ENCODE peak calls at places on chromosomes 2 and 18, in ten cellular contexts. One of them, this sample, is unnamed.

GRCh38 chr2:150495993-150496627 is 8.6 kb upstream of the RND3 start:
- DNase-seq in heart left ventricle: no peak
- DNase-seq in gastrocnemius medialis: no peak
- DNase-seq in fibroblast of pulmonary artery: peak
- DNase-seq in cardiac muscle cell: no peak
- DNase-seq in Peyer's patch: no peak
- DNase-seq in CD8-positive, alpha-beta T cell: no peak
- DNase-seq in endothelial cell of umbilical vein: peak
- DNase-seq in cardiac fibroblast: peak
- DNase-seq in astrocyte of the spinal cord: peak
- DNase-seq in this sample: peak

GRCh38 chr18:23540867-23541266 is 37.6 kb downstream of the RMC1 start:
- DNase-seq in fibroblast of pulmonary artery: peak
- DNase-seq in cardiac fibroblast: no peak
- DNase-seq in gastrocnemius medialis: no peak
- DNase-seq in heart left ventricle: no peak
- DNase-seq in Peyer's patch: no peak
- DNase-seq in CD8-positive, alpha-beta T cell: no peak
- DNase-seq in astrocyte of the spinal cord: no peak
- DNase-seq in endothelial cell of umbilical vein: no peak
- DNase-seq in cardiac muscle cell: no peak
- DNase-seq in this sample: peak

GRCh38 chr2:31347788-31348187 is 66.8 kb downstream of the XDH start:
- DNase-seq in fibroblast of pulmonary artery: peak
- DNase-seq in astrocyte of the spinal cord: peak
- DNase-seq in heart left ventricle: no peak
- DNase-seq in gastrocnemius medialis: peak
- DNase-seq in endothelial cell of umbilical vein: no peak
- DNase-seq in cardiac muscle cell: no peak
- DNase-seq in cardiac fibroblast: peak
- DNase-seq in Peyer's patch: no peak
- DNase-seq in CD8-positive, alpha-beta T cell: no peak
- DNase-seq in this sample: peak

GRCh38 chr2:118430510-118431187 is 342.4 kb downstream of the INSIG2 start:
- DNase-seq in heart left ventricle: no peak
- DNase-seq in cardiac muscle cell: no peak
- DNase-seq in Peyer's patch: no peak
- DNase-seq in CD8-positive, alpha-beta T cell: no peak
- DNase-seq in gastrocnemius medialis: no peak
- DNase-seq in endothelial cell of umbilical vein: no peak
- DNase-seq in cardiac fibroblast: peak
- DNase-seq in fibroblast of pulmonary artery: peak
- DNase-seq in astrocyte of the spinal cord: peak
- DNase-seq in this sample: no peak

GRCh38 chr2:241703128-241703604 is 1.3 kb downstream of the ING5 start:
- DNase-seq in cardiac muscle cell: no peak
- DNase-seq in heart left ventricle: no peak
- DNase-seq in astrocyte of the spinal cord: peak
- DNase-seq in cardiac fibroblast: peak
- DNase-seq in CD8-positive, alpha-beta T cell: no peak
- DNase-seq in fibroblast of pulmonary artery: peak
- DNase-seq in gastrocnemius medialis: no peak
- DNase-seq in endothelial cell of umbilical vein: peak
- DNase-seq in Peyer's patch: no peak
- DNase-seq in this sample: no peak

GRCh38 chr2:68225119-68225632 is 27.2 kb downstream of the PPP3R1 start:
- DNase-seq in cardiac fibroblast: peak
- DNase-seq in Peyer's patch: peak
- DNase-seq in fibroblast of pulmonary artery: peak
- DNase-seq in astrocyte of the spinal cord: no peak
- DNase-seq in cardiac muscle cell: peak
- DNase-seq in heart left ventricle: peak
- DNase-seq in CD8-positive, alpha-beta T cell: no peak
- DNase-seq in gastrocnemius medialis: no peak
- DNase-seq in endothelial cell of umbilical vein: peak
- DNase-seq in this sample: peak

GRCh38 chr2:231297108-231297908 is 98.2 kb upstream of the B3GNT7 start:
- DNase-seq in CD8-positive, alpha-beta T cell: no peak
- DNase-seq in endothelial cell of umbilical vein: peak
- DNase-seq in gastrocnemius medialis: no peak
- DNase-seq in cardiac muscle cell: peak
- DNase-seq in Peyer's patch: peak
- DNase-seq in astrocyte of the spinal cord: peak
- DNase-seq in heart left ventricle: peak
- DNase-seq in cardiac fibroblast: peak
- DNase-seq in fibroblast of pulmonary artery: peak
- DNase-seq in this sample: peak

GRCh38 chr2:37323770-37324535 is 680 bp downstream of the PRKD3 start:
- DNase-seq in heart left ventricle: peak
- DNase-seq in cardiac muscle cell: peak
- DNase-seq in CD8-positive, alpha-beta T cell: peak
- DNase-seq in Peyer's patch: peak
- DNase-seq in astrocyte of the spinal cord: peak
- DNase-seq in endothelial cell of umbilical vein: peak
- DNase-seq in gastrocnemius medialis: peak
- DNase-seq in cardiac fibroblast: peak
- DNase-seq in fibroblast of pulmonary artery: peak
- DNase-seq in this sample: peak

GRCh38 chr2:20313659-20314058 is 37.0 kb downstream of the PUM2 start:
- DNase-seq in endothelial cell of umbilical vein: peak
- DNase-seq in fibroblast of pulmonary artery: no peak
- DNase-seq in Peyer's patch: no peak
- DNase-seq in cardiac muscle cell: no peak
- DNase-seq in gastrocnemius medialis: no peak
- DNase-seq in cardiac fibroblast: peak
- DNase-seq in astrocyte of the spinal cord: no peak
- DNase-seq in CD8-positive, alpha-beta T cell: no peak
- DNase-seq in heart left ventricle: no peak
- DNase-seq in this sample: peak

GRCh38 chr2:216802516-216803265 is 57.2 kb downstream of the TNP1 start:
- DNase-seq in Peyer's patch: no peak
- DNase-seq in heart left ventricle: no peak
- DNase-seq in cardiac fibroblast: no peak
- DNase-seq in gastrocnemius medialis: peak
- DNase-seq in CD8-positive, alpha-beta T cell: no peak
- DNase-seq in cardiac muscle cell: no peak
- DNase-seq in endothelial cell of umbilical vein: no peak
- DNase-seq in astrocyte of the spinal cord: no peak
- DNase-seq in fibroblast of pulmonary artery: no peak
- DNase-seq in this sample: no peak

GRCh38 chr2:160278889-160279196 is 78.8 kb upstream of the ITGB6 start:
- DNase-seq in endothelial cell of umbilical vein: peak
- DNase-seq in Peyer's patch: no peak
- DNase-seq in cardiac muscle cell: peak
- DNase-seq in cardiac fibroblast: peak
- DNase-seq in astrocyte of the spinal cord: peak
- DNase-seq in fibroblast of pulmonary artery: peak
- DNase-seq in heart left ventricle: no peak
- DNase-seq in CD8-positive, alpha-beta T cell: no peak
- DNase-seq in gastrocnemius medialis: no peak
- DNase-seq in this sample: peak

GRCh38 chr2:190819835-190820234 is 60.8 kb upstream of the GLS start:
- DNase-seq in astrocyte of the spinal cord: peak
- DNase-seq in endothelial cell of umbilical vein: no peak
- DNase-seq in Peyer's patch: no peak
- DNase-seq in CD8-positive, alpha-beta T cell: no peak
- DNase-seq in fibroblast of pulmonary artery: peak
- DNase-seq in cardiac muscle cell: peak
- DNase-seq in gastrocnemius medialis: no peak
- DNase-seq in cardiac fibroblast: peak
- DNase-seq in heart left ventricle: no peak
- DNase-seq in this sample: peak

GRCh38 chr2:201261911-201262310 is 1.6 kb downstream of the CASP8 start:
- DNase-seq in gastrocnemius medialis: no peak
- DNase-seq in endothelial cell of umbilical vein: no peak
- DNase-seq in Peyer's patch: no peak
- DNase-seq in heart left ventricle: no peak
- DNase-seq in cardiac fibroblast: no peak
- DNase-seq in fibroblast of pulmonary artery: no peak
- DNase-seq in cardiac muscle cell: no peak
- DNase-seq in astrocyte of the spinal cord: no peak
- DNase-seq in CD8-positive, alpha-beta T cell: no peak
- DNase-seq in this sample: no peak

GRCh38 chr2:126655500-126656310 is at the start of gene GYPC:
- DNase-seq in heart left ventricle: peak
- DNase-seq in endothelial cell of umbilical vein: no peak
- DNase-seq in cardiac fibroblast: peak
- DNase-seq in fibroblast of pulmonary artery: peak
- DNase-seq in CD8-positive, alpha-beta T cell: peak
- DNase-seq in gastrocnemius medialis: peak
- DNase-seq in cardiac muscle cell: peak
- DNase-seq in astrocyte of the spinal cord: peak
- DNase-seq in Peyer's patch: peak
- DNase-seq in this sample: peak
- H3K4me3 ChIP-seq in heart left ventricle: peak
- H3K4me3 ChIP-seq in endothelial cell of umbilical vein: peak
- H3K4me3 ChIP-seq in cardiac fibroblast: peak
- H3K4me3 ChIP-seq in fibroblast of pulmonary artery: peak
- H3K4me3 ChIP-seq in CD8-positive, alpha-beta T cell: peak
- H3K4me3 ChIP-seq in gastrocnemius medialis: peak
- H3K4me3 ChIP-seq in cardiac muscle cell: peak
- H3K4me3 ChIP-seq in astrocyte of the spinal cord: peak
- H3K4me3 ChIP-seq in Peyer's patch: peak
- H3K4me3 ChIP-seq in this sample: peak

GRCh38 chr2:199602271-199602895 is 144.6 kb upstream of the SATB2 start:
- DNase-seq in endothelial cell of umbilical vein: no peak
- DNase-seq in astrocyte of the spinal cord: no peak
- DNase-seq in gastrocnemius medialis: no peak
- DNase-seq in Peyer's patch: no peak
- DNase-seq in cardiac muscle cell: no peak
- DNase-seq in fibroblast of pulmonary artery: no peak
- DNase-seq in heart left ventricle: no peak
- DNase-seq in CD8-positive, alpha-beta T cell: no peak
- DNase-seq in cardiac fibroblast: no peak
- DNase-seq in this sample: no peak

GRCh38 chr2:199607914-199608313 is 150.2 kb upstream of the SATB2 start:
- DNase-seq in heart left ventricle: no peak
- DNase-seq in Peyer's patch: no peak
- DNase-seq in CD8-positive, alpha-beta T cell: no peak
- DNase-seq in astrocyte of the spinal cord: no peak
- DNase-seq in gastrocnemius medialis: no peak
- DNase-seq in cardiac fibroblast: no peak
- DNase-seq in cardiac muscle cell: no peak
- DNase-seq in endothelial cell of umbilical vein: no peak
- DNase-seq in fibroblast of pulmonary artery: no peak
- DNase-seq in this sample: no peak

GRCh38 chr2:199603748-199604291 is 146.1 kb upstream of the SATB2 start:
- DNase-seq in heart left ventricle: no peak
- DNase-seq in astrocyte of the spinal cord: peak
- DNase-seq in cardiac fibroblast: no peak
- DNase-seq in CD8-positive, alpha-beta T cell: no peak
- DNase-seq in fibroblast of pulmonary artery: no peak
- DNase-seq in gastrocnemius medialis: no peak
- DNase-seq in endothelial cell of umbilical vein: no peak
- DNase-seq in Peyer's patch: no peak
- DNase-seq in cardiac muscle cell: peak
- DNase-seq in this sample: no peak

GRCh38 chr2:199602896-199603482 is 145.2 kb upstream of the SATB2 start:
- DNase-seq in cardiac fibroblast: no peak
- DNase-seq in cardiac muscle cell: no peak
- DNase-seq in heart left ventricle: no peak
- DNase-seq in gastrocnemius medialis: no peak
- DNase-seq in CD8-positive, alpha-beta T cell: no peak
- DNase-seq in fibroblast of pulmonary artery: no peak
- DNase-seq in Peyer's patch: no peak
- DNase-seq in endothelial cell of umbilical vein: no peak
- DNase-seq in astrocyte of the spinal cord: peak
- DNase-seq in this sample: no peak

GRCh38 chr2:199606193-199606780 is 148.5 kb upstream of the SATB2 start:
- DNase-seq in CD8-positive, alpha-beta T cell: no peak
- DNase-seq in astrocyte of the spinal cord: no peak
- DNase-seq in cardiac fibroblast: no peak
- DNase-seq in cardiac muscle cell: no peak
- DNase-seq in endothelial cell of umbilical vein: no peak
- DNase-seq in gastrocnemius medialis: no peak
- DNase-seq in fibroblast of pulmonary artery: no peak
- DNase-seq in heart left ventricle: no peak
- DNase-seq in Peyer's patch: no peak
- DNase-seq in this sample: no peak
- TF ChIP-seq CTCF in CD8-positive, alpha-beta T cell: no peak
- TF ChIP-seq CTCF in astrocyte of the spinal cord: peak
- TF ChIP-seq CTCF in cardiac fibroblast: peak
- TF ChIP-seq CTCF in cardiac muscle cell: peak
- TF ChIP-seq CTCF in endothelial cell of umbilical vein: no peak
- TF ChIP-seq CTCF in gastrocnemius medialis: no peak
- TF ChIP-seq CTCF in fibroblast of pulmonary artery: peak
- TF ChIP-seq CTCF in heart left ventricle: no peak
- TF ChIP-seq CTCF in Peyer's patch: no peak
- TF ChIP-seq CTCF in this sample: peak

DNA sequence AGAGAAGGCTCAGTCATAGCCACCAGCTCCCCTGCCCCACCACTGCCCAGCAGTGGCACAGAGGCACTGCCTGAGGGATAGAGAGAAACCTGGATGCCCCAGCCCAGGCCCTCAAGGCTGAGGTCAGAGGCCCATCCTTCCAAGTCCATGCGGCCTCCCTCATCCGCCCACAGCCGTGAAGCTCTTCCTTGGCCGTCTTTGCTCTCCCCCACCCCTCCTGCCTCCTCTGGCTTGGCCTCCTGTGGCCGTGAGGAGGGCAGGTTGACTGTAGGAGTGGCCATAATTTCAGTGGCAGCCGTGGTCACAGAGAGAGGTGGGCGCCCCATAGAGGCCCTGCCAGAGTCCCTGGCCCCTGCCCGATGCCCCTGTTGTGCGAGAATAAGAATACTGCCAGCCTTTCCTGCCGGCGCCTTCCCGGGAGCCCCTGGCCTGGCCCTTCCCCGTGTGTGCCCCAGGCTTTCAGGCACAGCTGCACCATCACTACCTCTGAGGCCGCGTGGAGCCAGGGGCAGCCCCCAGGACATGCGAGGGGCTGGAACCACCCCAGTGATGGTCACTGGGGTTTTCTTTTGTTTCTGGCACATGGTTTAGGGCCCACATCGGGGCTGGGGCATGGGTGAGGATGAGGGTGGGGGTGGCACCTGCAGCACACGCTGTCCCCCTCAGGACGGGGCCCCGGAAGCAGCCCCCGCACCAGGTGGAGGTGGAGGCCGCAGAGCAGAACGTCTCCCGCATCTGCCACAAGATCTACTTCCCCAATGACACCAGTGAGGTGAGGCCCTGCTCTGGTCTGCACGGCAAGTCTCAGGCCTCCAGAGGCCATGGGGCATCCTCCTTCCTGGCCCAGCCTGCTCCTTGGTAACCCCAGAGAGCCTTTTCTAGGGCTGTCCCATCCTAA is 13.1 kb upstream of the GPR17 start:
- DNase-seq in cardiac fibroblast: no peak
- DNase-seq in CD8-positive, alpha-beta T cell: no peak
- DNase-seq in gastrocnemius medialis: no peak
- DNase-seq in heart left ventricle: no peak
- DNase-seq in cardiac muscle cell: no peak
- DNase-seq in endothelial cell of umbilical vein: no peak
- DNase-seq in astrocyte of the spinal cord: no peak
- DNase-seq in Peyer's patch: peak
- DNase-seq in fibroblast of pulmonary artery: no peak
- DNase-seq in this sample: no peak
- H3K4me3 ChIP-seq in cardiac fibroblast: no peak
- H3K4me3 ChIP-seq in CD8-positive, alpha-beta T cell: no peak
- H3K4me3 ChIP-seq in gastrocnemius medialis: no peak
- H3K4me3 ChIP-seq in heart left ventricle: no peak
- H3K4me3 ChIP-seq in cardiac muscle cell: no peak
- H3K4me3 ChIP-seq in endothelial cell of umbilical vein: no peak
- H3K4me3 ChIP-seq in astrocyte of the spinal cord: no peak
- H3K4me3 ChIP-seq in Peyer's patch: no peak
- H3K4me3 ChIP-seq in fibroblast of pulmonary artery: no peak
- H3K4me3 ChIP-seq in this sample: no peak

GRCh38 chr18:48787523-48788151 is 163.1 kb downstream of the SMAD7 start:
- DNase-seq in endothelial cell of umbilical vein: no peak
- DNase-seq in CD8-positive, alpha-beta T cell: no peak
- DNase-seq in astrocyte of the spinal cord: peak
- DNase-seq in cardiac muscle cell: no peak
- DNase-seq in gastrocnemius medialis: peak
- DNase-seq in fibroblast of pulmonary artery: no peak
- DNase-seq in heart left ventricle: peak
- DNase-seq in Peyer's patch: peak
- DNase-seq in cardiac fibroblast: no peak
- DNase-seq in this sample: peak
- TF ChIP-seq CTCF in endothelial cell of umbilical vein: no peak
- TF ChIP-seq CTCF in CD8-positive, alpha-beta T cell: no peak
- TF ChIP-seq CTCF in astrocyte of the spinal cord: no peak
- TF ChIP-seq CTCF in cardiac muscle cell: no peak
- TF ChIP-seq CTCF in gastrocnemius medialis: no peak
- TF ChIP-seq CTCF in fibroblast of pulmonary artery: no peak
- TF ChIP-seq CTCF in heart left ventricle: no peak
- TF ChIP-seq CTCF in Peyer's patch: no peak
- TF ChIP-seq CTCF in cardiac fibroblast: no peak
- TF ChIP-seq CTCF in this sample: no peak